ENCODE peak calls at places on chromosome 18, in eight cellular contexts. S is kidney epithelial cell; V is kidney; M is M059J; L is GDM1; D is KBM-7; A is stomach; T is stimulated activated CD8-positive, alpha-beta memory T cell treated with anti-CD3 and anti-CD28 coated beads, Interleukin-15, amount 100 ng/mL, for 1 hour. W is an unnamed sample.
A peak's percentile ranks its signal among the peaks of the same experiment; 100 is the strongest.

GRCh38 chr18:63271881-63272299 is 47.7 kb downstream of the BCL2 start:
- DNase-seq in D (peak; percentile 61), V (no peak), S (no peak), M (no peak), L (peak; percentile 40), T (no peak), A (no peak), W (no peak)

GRCh38 chr18:59874166-59874565 is 25.6 kb upstream of the PMAIP1 start:
- DNase-seq in A (no peak), T (no peak), D (no peak), M (peak; percentile 97), L (no peak), V (no peak), S (peak; percentile 81), W (no peak)

GRCh38 chr18:43805646-43806194 is 528.4 kb upstream of the SYT4 start:
- DNase-seq in V (peak; percentile 85), M (peak; percentile 72), D (no peak), A (no peak), L (no peak), T (no peak), S (no peak), W (peak; percentile 58)

GRCh38 chr18:48842259-48843061 is 108.3 kb downstream of the SMAD7 start:
- DNase-seq in M (peak; percentile 74), V (peak; percentile 87), S (peak; percentile 68), A (peak; percentile 44), L (no peak), D (no peak), T (peak; percentile 30), W (peak; percentile 27)

GRCh38 chr18:7479756-7480155 is 87.4 kb upstream of the PTPRM start:
- DNase-seq in M (no peak), V (no peak), A (no peak), S (no peak), L (no peak), D (no peak), T (no peak), W (no peak)

GRCh38 chr18:48555465-48555995 is 16.7 kb downstream of the CTIF start:
- DNase-seq in M (peak; percentile 60), T (no peak), A (no peak), V (no peak), D (no peak), S (no peak), L (no peak), W (no peak)

GRCh38 chr18:61606759-61607158 is 273.5 kb downstream of the CDH20 start:
- DNase-seq in S (peak; percentile 64), M (peak; percentile 97), V (peak; percentile 90), L (peak; percentile 39), A (peak; percentile 40), T (no peak), D (peak; percentile 38), W (peak; percentile 61)

GRCh38 chr18:11991021-11991770 is 9.9 kb downstream of the IMPA2 start:
- DNase-seq in D (no peak), S (no peak), L (no peak), A (no peak), V (peak; percentile 58), T (no peak), M (no peak), W (no peak)

W was measured in thyroid gland.